ENCODE peak calls at places on chromosomes 12 and 14, in seven cellular contexts. Q is prostate gland, R is BE2C, O is epithelial cell of esophagus, S is mammary epithelial cell, P is breast epithelium, M is right cardiac atrium. D is an unnamed sample.

GRCh38 chr12:10601860-10602259 is 11.5 kb downstream of the MAGOHB start:
- DNase-seq in Q (no peak), R (no peak), O (no peak), S (no peak), P (no peak), M (no peak), D (no peak)

GRCh38 chr12:6962285-6963015 is 8.0 kb downstream of the PHB2 start:
- DNase-seq in Q (peak), R (no peak), O (no peak), S (no peak), P (no peak), M (no peak), D (no peak)

GRCh38 chr14:21241218-21241819 is 27.9 kb downstream of the HNRNPC start:
- DNase-seq in Q (no peak), R (no peak), O (no peak), S (no peak), P (no peak), M (no peak), D (no peak)

GRCh38 chr12:124687695-124688301 is 120.4 kb upstream of the NCOR2 start:
- DNase-seq in Q (no peak), R (no peak), O (no peak), S (no peak), P (no peak), M (peak), D (no peak)

GRCh38 chr12:12011880-12012260 is 58.9 kb upstream of the BCL2L14 start:
- DNase-seq in Q (no peak), R (no peak), O (no peak), S (no peak), P (no peak), M (no peak), D (no peak)

GRCh38 chr12:25994252-25994651 is 35.8 kb downstream of the RASSF8 start:
- DNase-seq in Q (no peak), R (no peak), O (no peak), S (peak), P (no peak), M (no peak), D (no peak)

GRCh38 chr14:60984225-60984624 is 3.2 kb downstream of the SLC38A6 start:
- DNase-seq in Q (no peak), R (no peak), O (no peak), S (no peak), P (no peak), M (no peak), D (no peak)

GRCh38 chr14:32073537-32074189 is 3.4 kb upstream of the ARHGAP5 start:
- DNase-seq in Q (peak), R (peak), O (peak), S (peak), P (peak), M (no peak), D (peak)

GRCh38 chr14:22428681-22429315 is 160.2 kb downstream of the DAD1 start:
- DNase-seq in Q (no peak), R (no peak), O (peak), S (no peak), P (no peak), M (no peak), D (no peak)

GRCh38 chr14:32509632-32510187 is 180.6 kb downstream of the AKAP6 start:
- DNase-seq in Q (peak), R (no peak), O (peak), S (peak), P (peak), M (peak), D (no peak)

GRCh38 chr12:30500532-30500931 is 195.1 kb downstream of the IPO8 start:
- DNase-seq in Q (no peak), R (no peak), O (no peak), S (no peak), P (no peak), M (no peak), D (no peak)

GRCh38 chr14:34678306-34678705 is 36.1 kb downstream of the CFL2 start:
- DNase-seq in Q (no peak), R (no peak), O (peak), S (peak), P (no peak), M (no peak), D (no peak)
- H3K4me3 ChIP-seq in Q (no peak), R (no peak), O (no peak), S (no peak), P (no peak), M (no peak), D (no peak)

GRCh38 chr12:27608890-27609289 is 84.9 kb downstream of the PPFIBP1 start:
- DNase-seq in Q (no peak), R (no peak), O (no peak), S (no peak), P (no peak), M (no peak), D (no peak)
- H3K4me3 ChIP-seq in Q (no peak), R (no peak), O (no peak), S (no peak), P (peak), M (peak), D (no peak)

DNA sequence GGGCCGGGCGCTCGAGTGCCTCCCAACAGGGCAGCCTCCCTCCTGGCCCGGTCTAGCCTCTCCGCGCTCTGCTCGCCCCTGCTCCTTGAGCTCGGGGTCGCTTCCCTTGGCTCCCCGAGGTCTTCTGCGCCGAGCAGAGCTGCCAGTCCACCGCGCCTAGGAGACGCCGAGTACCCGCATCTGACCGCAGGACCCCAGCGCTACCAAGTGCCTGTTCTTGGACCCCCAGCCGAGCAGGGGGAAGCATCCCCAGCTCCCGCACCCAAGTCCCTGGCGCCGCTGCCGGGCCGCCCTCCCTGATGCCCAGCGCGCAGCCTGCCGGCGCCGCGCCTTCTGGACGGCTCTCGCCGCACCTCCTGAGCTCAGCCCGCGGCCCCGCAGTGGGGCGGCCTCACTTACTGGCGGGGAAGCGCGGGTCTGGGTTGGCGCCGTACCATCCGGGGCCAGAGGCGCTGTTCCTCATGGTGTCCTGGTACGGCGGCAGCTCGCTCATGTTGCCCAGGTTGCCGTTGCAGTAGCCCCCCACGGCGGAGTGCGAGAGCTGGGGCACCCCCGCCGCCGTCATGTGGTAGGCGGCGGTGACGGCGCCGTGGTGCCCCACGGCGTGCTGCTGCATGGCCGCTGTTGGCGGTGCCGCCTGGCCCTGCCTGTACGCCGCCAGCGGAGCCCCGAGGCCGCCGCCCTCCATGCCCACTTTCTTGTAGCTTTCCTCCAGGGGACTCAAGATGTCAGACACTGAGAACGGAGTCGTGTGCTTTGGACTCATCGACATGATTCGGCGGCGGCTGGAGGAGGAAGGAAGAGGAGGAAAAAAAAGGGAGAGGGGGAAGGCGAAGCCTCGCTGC is 1.2 kb downstream of the NKX2-1 start:
- DNase-seq in Q (no peak), R (no peak), O (no peak), S (no peak), P (no peak), M (no peak), D (no peak)
- H3K4me3 ChIP-seq in Q (peak), R (no peak), O (peak), S (no peak), P (peak), M (peak), D (no peak)

DNA sequence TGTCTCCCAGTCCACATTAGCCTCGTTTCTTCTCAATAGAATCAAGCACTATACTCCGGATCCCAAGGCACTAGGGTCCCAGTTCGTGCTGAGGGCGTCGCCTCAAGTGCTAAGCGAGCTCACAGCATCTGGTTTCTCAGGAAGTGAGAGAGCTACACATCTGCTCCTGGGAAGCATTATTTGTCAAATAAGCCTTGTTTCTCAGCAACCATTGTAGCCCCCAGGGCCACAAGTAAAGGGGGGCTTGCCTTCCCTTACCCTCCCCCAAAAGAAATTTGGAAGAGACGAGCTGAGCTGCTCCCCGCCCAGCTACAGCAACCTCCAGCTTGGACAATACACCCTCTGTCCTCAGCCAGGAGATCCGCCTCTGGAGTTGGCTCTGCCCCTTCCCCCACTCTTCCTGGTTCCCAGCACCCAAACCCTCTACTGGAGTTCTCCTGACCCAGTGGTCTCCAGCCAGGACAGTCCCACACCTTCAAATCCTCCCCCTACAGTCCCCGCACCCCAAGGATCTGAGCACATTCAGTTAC is 5.7 kb upstream of the TNS2 start:
- DNase-seq in Q (no peak), R (no peak), O (no peak), S (no peak), P (no peak), M (peak), D (no peak)
- H3K4me3 ChIP-seq in Q (no peak), R (no peak), O (no peak), S (no peak), P (peak), M (no peak), D (no peak)

DNA sequence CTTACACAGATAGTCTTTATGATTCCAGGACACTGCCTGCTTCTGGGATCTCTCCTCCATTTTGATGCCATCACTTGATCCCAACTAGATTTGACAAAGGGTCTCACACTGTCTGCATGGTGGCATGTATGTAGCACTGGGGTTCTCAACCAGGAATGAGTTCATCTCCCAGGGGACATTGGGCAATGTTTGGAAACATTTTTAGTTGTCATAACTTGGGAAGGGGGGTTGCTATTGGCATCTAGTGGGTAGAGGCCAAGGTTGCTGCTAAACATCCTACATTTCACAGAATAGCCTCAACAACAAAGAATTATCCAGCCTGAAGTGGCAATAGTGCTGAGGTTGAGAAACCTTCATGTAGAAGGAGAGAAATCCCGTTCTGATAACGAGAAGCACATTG is 376.2 kb downstream of the DPF3 start:
- DNase-seq in Q (no peak), R (no peak), O (no peak), S (no peak), P (no peak), M (no peak), D (no peak)
- H3K4me3 ChIP-seq in Q (no peak), R (no peak), O (no peak), S (no peak), P (no peak), M (no peak), D (no peak)

GRCh38 chr12:15887043-15887817 is 5.0 kb downstream of the STRAP start:
- DNase-seq in Q (no peak), R (no peak), O (no peak), S (no peak), P (no peak), M (no peak), D (no peak)

GRCh38 chr12:15880721-15881120 is 1.5 kb upstream of the STRAP start:
- DNase-seq in Q (no peak), R (no peak), O (no peak), S (no peak), P (no peak), M (no peak), D (no peak)

GRCh38 chr12:15883536-15883935 is 1.3 kb downstream of the STRAP start:
- DNase-seq in Q (no peak), R (no peak), O (no peak), S (peak), P (no peak), M (no peak), D (no peak)

GRCh38 chr12:15882055-15882971 is at the start of gene STRAP:
- DNase-seq in Q (peak), R (peak), O (peak), S (peak), P (peak), M (peak), D (peak)

DNA sequence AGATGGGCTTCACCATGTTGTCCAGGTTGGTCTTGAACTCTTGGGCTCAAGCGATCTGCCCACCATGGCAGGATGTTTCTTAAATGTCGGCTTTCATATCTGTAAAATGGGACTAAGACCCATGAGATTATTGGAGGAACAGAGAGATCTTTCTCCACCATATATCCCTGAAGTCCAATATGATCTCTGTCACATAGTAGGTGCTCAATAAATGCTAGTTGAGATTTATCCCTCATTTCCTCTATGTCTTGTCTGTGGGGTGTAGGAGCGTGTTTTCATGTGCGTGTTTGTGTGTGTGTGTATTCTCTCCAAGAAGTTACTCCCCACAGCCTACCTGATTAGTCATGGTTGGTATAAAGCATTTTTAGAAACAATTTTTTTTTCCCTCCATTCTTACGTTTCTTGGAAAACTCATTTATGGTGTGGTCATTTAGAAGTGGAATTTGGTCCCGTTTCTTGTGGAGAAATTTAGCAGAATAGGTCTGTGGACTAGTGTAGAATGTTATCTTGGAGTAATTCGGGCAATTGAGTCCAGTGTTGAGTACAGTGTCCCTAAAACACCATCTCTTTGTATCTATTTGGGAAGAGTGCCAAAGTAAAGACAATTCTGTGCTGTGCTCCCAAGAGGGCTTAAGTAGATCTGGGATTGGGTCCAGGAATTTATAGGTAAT is 4.3 kb downstream of the STRAP start:
- DNase-seq in Q (no peak), R (no peak), O (no peak), S (no peak), P (no peak), M (no peak), D (no peak)
- H3K4me3 ChIP-seq in Q (no peak), R (no peak), O (no peak), S (no peak), P (no peak), M (no peak), D (no peak)

GRCh38 chr14:104970231-104971068 is 7.7 kb downstream of the AHNAK2 start:
- DNase-seq in Q (no peak), R (peak), O (peak), S (peak), P (no peak), M (peak), D (no peak)

GRCh38 chr14:104968153-104968527 is 10.0 kb downstream of the AHNAK2 start:
- DNase-seq in Q (peak), R (peak), O (peak), S (peak), P (peak), M (peak), D (no peak)

GRCh38 chr14:104971447-104972240 is 6.5 kb downstream of the AHNAK2 start:
- DNase-seq in Q (no peak), R (peak), O (no peak), S (no peak), P (no peak), M (no peak), D (no peak)

GRCh38 chr14:104968541-104969401 is 9.4 kb downstream of the AHNAK2 start:
- DNase-seq in Q (peak), R (peak), O (peak), S (peak), P (peak), M (no peak), D (no peak)

DNA sequence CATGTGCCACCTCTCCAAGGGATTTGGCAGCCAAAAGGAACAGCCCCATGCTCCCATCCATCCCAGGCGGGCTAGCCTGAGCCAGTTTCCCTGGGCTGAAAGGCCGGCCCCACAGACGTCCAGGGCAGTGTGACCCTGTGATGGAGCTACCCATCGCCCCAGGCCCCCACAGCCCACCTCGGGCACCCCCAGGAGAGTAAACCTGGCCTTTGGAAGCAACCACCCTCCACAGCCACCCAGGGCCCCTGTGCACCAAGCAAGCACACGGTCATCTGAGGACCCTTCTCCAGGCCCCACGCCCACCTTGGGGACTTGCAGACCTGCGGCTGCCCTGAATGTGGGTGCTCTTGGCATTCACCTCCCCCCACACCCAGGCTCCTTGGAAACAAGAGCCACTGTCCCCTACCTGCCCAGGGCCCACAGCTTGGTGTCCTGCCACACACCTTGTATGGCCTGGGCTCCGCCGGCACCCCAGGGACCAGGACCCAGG is 8.4 kb downstream of the AHNAK2 start:
- DNase-seq in Q (no peak), R (no peak), O (no peak), S (no peak), P (no peak), M (no peak), D (no peak)
- H3K4me3 ChIP-seq in Q (peak), R (no peak), O (peak), S (peak), P (peak), M (no peak), D (peak)

GRCh38 chr12:46368684-46369083 is 3.9 kb downstream of the SLC38A2 start:
- DNase-seq in Q (no peak), R (no peak), O (no peak), S (no peak), P (no peak), M (no peak), D (no peak)
- H3K4me3 ChIP-seq in Q (no peak), R (peak), O (peak), S (peak), P (peak), M (peak), D (peak)

GRCh38 chr12:104281636-104282035 is 21.9 kb upstream of the EID3 start:
- DNase-seq in Q (no peak), R (no peak), O (no peak), S (no peak), P (no peak), M (no peak), D (no peak)

GRCh38 chr12:104282109-104282508 is 21.4 kb upstream of the EID3 start:
- DNase-seq in Q (no peak), R (no peak), O (no peak), S (no peak), P (no peak), M (no peak), D (no peak)

GRCh38 chr12:104279164-104279563 is 24.4 kb upstream of the EID3 start:
- DNase-seq in Q (no peak), R (no peak), O (no peak), S (no peak), P (no peak), M (no peak), D (no peak)

GRCh38 chr12:104280703-104281458 is 22.7 kb upstream of the EID3 start:
- DNase-seq in Q (no peak), R (no peak), O (peak), S (peak), P (no peak), M (no peak), D (no peak)

DNA sequence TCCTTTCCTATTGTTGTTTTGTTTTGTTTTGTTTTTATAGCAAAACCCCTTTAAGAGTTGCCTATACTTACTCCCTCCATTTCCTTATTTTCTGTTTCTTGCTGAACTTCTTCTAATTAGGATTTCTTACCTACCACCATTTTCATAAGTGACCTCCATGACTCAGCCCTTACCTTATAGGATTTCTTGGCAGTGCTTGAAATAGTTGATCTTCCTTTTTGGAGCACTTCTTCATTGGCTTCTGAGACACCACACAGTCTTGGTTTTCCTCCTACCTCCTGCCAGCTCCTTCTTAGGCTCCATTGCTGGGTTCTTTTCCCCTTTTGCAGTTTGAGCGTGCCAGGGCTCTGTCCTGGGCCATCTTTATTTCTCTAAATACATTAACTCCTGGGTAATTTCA is 23.4 kb upstream of the EID3 start:
- DNase-seq in Q (no peak), R (no peak), O (no peak), S (no peak), P (no peak), M (no peak), D (no peak)
- H3K4me3 ChIP-seq in Q (no peak), R (no peak), O (no peak), S (no peak), P (no peak), M (no peak), D (no peak)